ENCODE peak calls at places on chromosome 1, in four cellular contexts. Q, U, R and F are unnamed samples. For H3K36me3, the result is how much of the 10 kb centered on the place peaks cover.

GRCh38 chr1:46410156-46411009 is 16.3 kb downstream of the FAAH start:
- DNase-seq in Q (no peak), U (peak), R (peak), F (no peak)

GRCh38 chr1:192766876-192767275 is 42.0 kb upstream of the RGS2 start:
- DNase-seq in Q (no peak), U (no peak), R (no peak), F (no peak)

GRCh38 chr1:21344750-21345443 is 54.6 kb upstream of the ECE1 start:
- DNase-seq in Q (no peak), U (no peak), R (no peak), F (peak)

GRCh38 chr1:117582341-117582902 is 23.4 kb upstream of the TENT5C start:
- DNase-seq in Q (no peak), U (no peak), R (no peak), F (no peak)

GRCh38 chr1:203096566-203096965 is 10.8 kb upstream of the MYOG start:
- DNase-seq in Q (no peak), U (no peak), R (no peak), F (no peak)

GRCh38 chr1:160646711-160647328 is at the start of gene SLAMF1:
- DNase-seq in Q (no peak), U (no peak), R (no peak), F (peak)

GRCh38 chr1:181090653-181091126 is 2.2 kb downstream of the IER5 start:
- DNase-seq in Q (no peak), U (no peak), R (no peak), F (no peak)

GRCh38 chr1:36455386-36455785 is 5.1 kb upstream of the OSCP1 start:
- DNase-seq in Q (no peak), U (no peak), R (no peak), F (no peak)

GRCh38 chr1:27644369-27645070 is 9.5 kb upstream of the FGR start:
- DNase-seq in Q (no peak), U (no peak), R (no peak), F (no peak)

GRCh38 chr1:50285994-50286393 is 137.2 kb downstream of the DMRTA2 start:
- DNase-seq in Q (no peak), U (no peak), R (no peak), F (no peak)

GRCh38 chr1:26932536-26932935 is 11.0 kb downstream of the NUDC start:
- DNase-seq in Q (no peak), U (no peak), R (no peak), F (no peak)

GRCh38 chr1:117967472-117967871 is 37.9 kb downstream of the WDR3 start:
- DNase-seq in Q (no peak), U (peak), R (peak), F (no peak)

GRCh38 chr1:19208710-19209438 is 1.2 kb downstream of the UBR4 start:
- DNase-seq in Q (no peak), U (peak), R (peak), F (no peak)

GRCh38 chr1:14745321-14745720 is 146.8 kb downstream of the KAZN start:
- DNase-seq in Q (no peak), U (no peak), R (no peak), F (peak)

GRCh38 chr1:154220970-154221814 is 437 bp downstream of the UBAP2L start:
- DNase-seq in Q (peak), U (peak), R (peak), F (peak)
- H3K36me3 ChIP-seq in Q (under half), U (under half), R (under half), F (under half)

GRCh38 chr1:96076589-96076988 is 645.0 kb upstream of the PTBP2 start:
- DNase-seq in Q (no peak), U (no peak), R (no peak), F (no peak)
- H3K4me3 ChIP-seq in Q (no peak), U (no peak), R (no peak), F (no peak)

GRCh38 chr1:17004466-17005364 is 7.0 kb downstream of the ATP13A2 start:
- DNase-seq in Q (no peak), U (no peak), R (no peak), F (no peak)
- TF ChIP-seq CTCF in Q (no peak), U (no peak), R (peak), F (no peak)

GRCh38 chr1:6544831-6545230 is 9.5 kb downstream of the NOL9 start:
- DNase-seq in Q (no peak), U (no peak), R (peak), F (no peak)
- H3K36me3 ChIP-seq in Q (under half), U (under half), R (under half), F (under half)